ENCODE peak calls at places on chromosome 7, in eight cellular contexts. B is HepG2, Z is spleen, C is stomach, O is sigmoid colon, J is endothelial cell of umbilical vein, V is esophagus muscularis mucosa, Q is GM12878. U is an unnamed sample.

GRCh38 chr7:128215281-128215680 is 25.8 kb upstream of the LEP start:
- DNase-seq in V (no peak), O (no peak), B (no peak), Q (no peak), C (no peak), J (no peak), Z (no peak), U (no peak)

GRCh38 chr7:16695621-16696237 is 49.7 kb downstream of the BZW2 start:
- DNase-seq in J (peak; percentile 74), C (peak; percentile 37), Z (no peak), B (peak; percentile 40), O (no peak), Q (no peak), V (no peak), U (peak; percentile 36)

GRCh38 chr7:129872054-129872453 is 80.7 kb downstream of the UBE2H start:
- DNase-seq in V (no peak), B (no peak), Q (no peak), Z (no peak), C (no peak), O (no peak), J (no peak), U (no peak)

GRCh38 chr7:38034062-38034907 is 113.8 kb downstream of the EPDR1 start:
- DNase-seq in V (no peak), Q (no peak), J (no peak), O (no peak), Z (no peak), B (no peak), C (no peak), U (no peak)

GRCh38 chr7:84921154-84921553 is 265.7 kb downstream of the SEMA3D start:
- DNase-seq in J (no peak), O (no peak), Q (no peak), C (no peak), B (no peak), V (no peak), Z (no peak), U (no peak)

GRCh38 chr7:132390705-132391104 is 185.6 kb downstream of the PLXNA4 start:
- DNase-seq in O (no peak), V (no peak), J (no peak), Z (no peak), B (no peak), C (no peak), Q (no peak), U (no peak)

GRCh38 chr7:99679032-99679399 is 780 bp downstream of the CYP3A5 start:
- DNase-seq in C (peak; percentile 32), J (no peak), Z (no peak), Q (no peak), O (no peak), B (peak; percentile 83), V (no peak), U (no peak)

GRCh38 chr7:157884461-157885062 is 547.8 kb downstream of the DNAJB6 start:
- DNase-seq in Q (no peak), C (no peak), J (no peak), Z (peak; percentile 48), O (no peak), B (no peak), V (no peak), U (no peak)

GRCh38 chr7:100545636-100546128 is 6.7 kb downstream of the AGFG2 start:
- DNase-seq in B (peak; percentile 95), V (no peak), O (peak; percentile 88), Z (no peak), Q (peak; percentile 83), J (peak; percentile 92), C (no peak), U (peak; percentile 44)

DNA sequence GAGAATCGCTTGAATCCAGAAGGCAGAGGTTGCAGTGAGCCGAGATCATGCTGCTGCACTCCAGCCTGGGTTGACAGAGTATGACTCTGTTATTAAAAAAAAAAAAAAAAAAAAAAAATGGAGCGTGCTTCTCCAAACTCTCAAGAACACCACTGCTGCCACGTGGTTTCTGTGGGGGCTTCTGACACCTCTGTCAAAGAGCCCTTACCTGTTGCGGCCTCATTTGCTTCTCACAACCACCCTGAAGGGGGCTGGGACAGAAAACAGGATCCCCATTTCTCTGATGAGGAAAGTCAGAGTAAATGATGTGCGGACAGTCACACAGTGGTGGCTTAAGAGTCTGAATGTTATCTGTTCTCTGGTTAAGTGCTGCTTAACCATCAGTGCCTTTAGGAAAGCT is 95.3 kb downstream of the RNF216 start:
- DNase-seq in V (no peak), C (no peak), Q (no peak), O (no peak), Z (no peak), B (no peak), J (no peak), U (no peak)
- H3K4me1 ChIP-seq in V (peaks cover 100% of the 10 kb centered on the region), C (peaks cover 23% of the 10 kb centered on the region), Q (peaks cover 37% of the 10 kb centered on the region), O (no peaks in the 10 kb centered on the region), Z (peaks cover 58% of the 10 kb centered on the region), B (peaks cover 4% of the 10 kb centered on the region), J (no peaks in the 10 kb centered on the region), U (peaks cover 10% of the 10 kb centered on the region)

GRCh38 chr7:39720586-39720985 is 97.2 kb downstream of the RALA start:
- DNase-seq in B (peak; percentile 20), O (no peak), C (peak; percentile 56), V (no peak), Q (no peak), Z (no peak), J (no peak), U (peak; percentile 88)
- TF ChIP-seq POLR2AphosphoS5 in B (no peak), O (no peak), C (peak; percentile 79), V (no peak), Q (no peak), Z (no peak), J (no peak), U (peak; percentile 13)

DNA sequence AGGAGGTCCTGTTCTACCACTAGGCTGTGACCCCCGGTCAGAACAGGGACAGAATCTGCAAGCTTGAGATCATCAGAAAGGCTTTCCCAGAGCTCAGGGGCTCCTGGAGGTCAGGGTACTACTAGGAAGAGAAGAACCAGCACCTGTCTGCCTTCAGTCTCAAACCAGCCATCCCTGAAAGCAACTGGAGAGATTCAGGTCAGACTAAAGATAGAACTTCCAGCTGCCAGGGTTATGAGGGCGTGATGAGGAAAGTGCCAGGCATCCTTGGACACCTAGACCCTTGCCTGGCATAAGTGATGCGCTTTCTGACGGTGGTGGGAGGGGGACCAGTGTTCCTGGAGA is 63.8 kb downstream of the ELFN1 start:
- DNase-seq in J (no peak), C (no peak), V (no peak), Z (no peak), O (no peak), Q (no peak), B (no peak), U (no peak)
- TF ChIP-seq CTCF in J (no peak), C (no peak), V (no peak), Z (no peak), O (no peak), Q (no peak), B (no peak), U (no peak)

GRCh38 chr7:74212661-74213060 is 2.9 kb downstream of the LAT2 start:
- DNase-seq in J (no peak), C (no peak), Z (no peak), Q (no peak), B (no peak), O (no peak), V (no peak), U (no peak)
- H3K4me1 ChIP-seq in J (no peaks in the 10 kb centered on the region), C (peaks cover 6% of the 10 kb centered on the region), Z (peaks cover 23% of the 10 kb centered on the region), Q (peaks cover 38% of the 10 kb centered on the region), B (peaks cover 18% of the 10 kb centered on the region), O (no peaks in the 10 kb centered on the region), V (peaks cover 14% of the 10 kb centered on the region), U (no peaks in the 10 kb centered on the region)

U was measured in breast epithelium.